ENCODE peak calls at places on chromosome 1, in ten cellular contexts. One of them, this sample, is unnamed.

GRCh38 chr1:15640667-15641066 is 23.4 kb downstream of the DDI2 start:
- DNase-seq in T-helper 2 cell: no peak
- DNase-seq in ureter: no peak
- DNase-seq in fibroblast of lung: no peak
- DNase-seq in skeletal muscle cell: no peak
- DNase-seq in right lobe of liver: no peak
- DNase-seq in GM04503: no peak
- DNase-seq in left ventricle myocardium inferior: no peak
- DNase-seq in spleen: no peak
- DNase-seq in left cardiac atrium: no peak
- DNase-seq in this sample: no peak

GRCh38 chr1:173475564-173476196 is 1.5 kb upstream of the PRDX6 start:
- DNase-seq in GM04503: no peak
- DNase-seq in T-helper 2 cell: no peak
- DNase-seq in skeletal muscle cell: peak; percentile 56
- DNase-seq in right lobe of liver: no peak
- DNase-seq in left ventricle myocardium inferior: no peak
- DNase-seq in left cardiac atrium: no peak
- DNase-seq in ureter: no peak
- DNase-seq in spleen: no peak
- DNase-seq in fibroblast of lung: peak; percentile 80
- DNase-seq in this sample: no peak

GRCh38 chr1:222654849-222655248 is 37.0 kb downstream of the MIA3 start:
- DNase-seq in GM04503: no peak
- DNase-seq in T-helper 2 cell: peak; percentile 52
- DNase-seq in fibroblast of lung: no peak
- DNase-seq in skeletal muscle cell: no peak
- DNase-seq in right lobe of liver: peak; percentile 55
- DNase-seq in left ventricle myocardium inferior: no peak
- DNase-seq in left cardiac atrium: peak; percentile 31
- DNase-seq in spleen: peak; percentile 80
- DNase-seq in ureter: no peak
- DNase-seq in this sample: no peak

GRCh38 chr1:239891621-239892358 is 199.9 kb upstream of the FMN2 start:
- DNase-seq in T-helper 2 cell: no peak
- DNase-seq in GM04503: no peak
- DNase-seq in left ventricle myocardium inferior: no peak
- DNase-seq in skeletal muscle cell: no peak
- DNase-seq in ureter: no peak
- DNase-seq in fibroblast of lung: no peak
- DNase-seq in left cardiac atrium: no peak
- DNase-seq in right lobe of liver: no peak
- DNase-seq in spleen: no peak
- DNase-seq in this sample: no peak

GRCh38 chr1:66282343-66282852 is 251.6 kb upstream of the SGIP1 start:
- DNase-seq in right lobe of liver: no peak
- DNase-seq in fibroblast of lung: peak; percentile 59
- DNase-seq in left cardiac atrium: peak; percentile 42
- DNase-seq in GM04503: no peak
- DNase-seq in skeletal muscle cell: peak; percentile 82
- DNase-seq in T-helper 2 cell: peak; percentile 49
- DNase-seq in spleen: no peak
- DNase-seq in left ventricle myocardium inferior: no peak
- DNase-seq in ureter: no peak
- DNase-seq in this sample: no peak

GRCh38 chr1:227357229-227358078 is 39.2 kb upstream of the CDC42BPA start:
- DNase-seq in spleen: peak; percentile 80
- DNase-seq in left cardiac atrium: peak; percentile 82
- DNase-seq in skeletal muscle cell: peak; percentile 70
- DNase-seq in GM04503: peak; percentile 50
- DNase-seq in right lobe of liver: peak; percentile 50
- DNase-seq in left ventricle myocardium inferior: peak; percentile 71
- DNase-seq in fibroblast of lung: peak; percentile 89
- DNase-seq in ureter: peak; percentile 64
- DNase-seq in T-helper 2 cell: no peak
- DNase-seq in this sample: peak; percentile 39

GRCh38 chr1:225848044-225848955 is 33.9 kb downstream of the TMEM63A start:
- DNase-seq in left cardiac atrium: no peak
- DNase-seq in fibroblast of lung: no peak
- DNase-seq in spleen: peak; percentile 84
- DNase-seq in T-helper 2 cell: no peak
- DNase-seq in right lobe of liver: peak; percentile 74
- DNase-seq in skeletal muscle cell: no peak
- DNase-seq in left ventricle myocardium inferior: no peak
- DNase-seq in ureter: no peak
- DNase-seq in GM04503: no peak
- DNase-seq in this sample: no peak

GRCh38 chr1:19206947-19207346 is 3.1 kb downstream of the UBR4 start:
- DNase-seq in fibroblast of lung: no peak
- DNase-seq in T-helper 2 cell: no peak
- DNase-seq in left cardiac atrium: no peak
- DNase-seq in skeletal muscle cell: no peak
- DNase-seq in right lobe of liver: no peak
- DNase-seq in spleen: no peak
- DNase-seq in ureter: no peak
- DNase-seq in GM04503: no peak
- DNase-seq in left ventricle myocardium inferior: no peak
- DNase-seq in this sample: no peak

GRCh38 chr1:3668585-3669300 is 16.4 kb downstream of the TP73 start:
- DNase-seq in skeletal muscle cell: no peak
- DNase-seq in spleen: peak; percentile 94
- DNase-seq in left ventricle myocardium inferior: peak; percentile 82
- DNase-seq in fibroblast of lung: peak; percentile 15
- DNase-seq in GM04503: no peak
- DNase-seq in left cardiac atrium: peak; percentile 79
- DNase-seq in T-helper 2 cell: no peak
- DNase-seq in ureter: peak; percentile 83
- DNase-seq in right lobe of liver: peak; percentile 94
- DNase-seq in this sample: no peak

GRCh38 chr1:155062702-155063411 is 683 bp upstream of the EFNA4 start:
- DNase-seq in right lobe of liver: no peak
- DNase-seq in skeletal muscle cell: no peak
- DNase-seq in T-helper 2 cell: peak; percentile 67
- DNase-seq in left cardiac atrium: no peak
- DNase-seq in fibroblast of lung: peak; percentile 44
- DNase-seq in ureter: no peak
- DNase-seq in left ventricle myocardium inferior: peak; percentile 55
- DNase-seq in GM04503: no peak
- DNase-seq in spleen: peak; percentile 89
- DNase-seq in this sample: no peak

GRCh38 chr1:225437710-225438437 is 10.0 kb upstream of the LBR start:
- DNase-seq in fibroblast of lung: peak; percentile 57
- DNase-seq in T-helper 2 cell: no peak
- DNase-seq in right lobe of liver: no peak
- DNase-seq in ureter: no peak
- DNase-seq in skeletal muscle cell: no peak
- DNase-seq in spleen: no peak
- DNase-seq in GM04503: no peak
- DNase-seq in left ventricle myocardium inferior: no peak
- DNase-seq in left cardiac atrium: no peak
- DNase-seq in this sample: no peak

GRCh38 chr1:91018006-91018405 is 3.8 kb downstream of the ZNF644 start:
- DNase-seq in ureter: no peak
- DNase-seq in left ventricle myocardium inferior: no peak
- DNase-seq in T-helper 2 cell: no peak
- DNase-seq in right lobe of liver: no peak
- DNase-seq in skeletal muscle cell: no peak
- DNase-seq in fibroblast of lung: peak; percentile 38
- DNase-seq in spleen: no peak
- DNase-seq in left cardiac atrium: no peak
- DNase-seq in GM04503: no peak
- DNase-seq in this sample: no peak

GRCh38 chr1:81414417-81415087 is 386.2 kb upstream of the ADGRL2 start:
- DNase-seq in left cardiac atrium: peak; percentile 71
- DNase-seq in left ventricle myocardium inferior: peak; percentile 77
- DNase-seq in right lobe of liver: peak; percentile 65
- DNase-seq in ureter: peak; percentile 73
- DNase-seq in T-helper 2 cell: no peak
- DNase-seq in spleen: no peak
- DNase-seq in skeletal muscle cell: no peak
- DNase-seq in GM04503: no peak
- DNase-seq in fibroblast of lung: peak; percentile 66
- DNase-seq in this sample: peak; percentile 24

GRCh38 chr1:6358757-6359567 is 34.6 kb downstream of the ACOT7 start:
- DNase-seq in skeletal muscle cell: no peak
- DNase-seq in ureter: peak; percentile 65
- DNase-seq in GM04503: peak; percentile 25
- DNase-seq in T-helper 2 cell: peak; percentile 10
- DNase-seq in left ventricle myocardium inferior: no peak
- DNase-seq in left cardiac atrium: peak; percentile 71
- DNase-seq in right lobe of liver: no peak
- DNase-seq in fibroblast of lung: peak; percentile 79
- DNase-seq in spleen: peak; percentile 77
- DNase-seq in this sample: no peak

GRCh38 chr1:71944006-71944405 is 338.3 kb downstream of the NEGR1 start:
- DNase-seq in skeletal muscle cell: no peak
- DNase-seq in fibroblast of lung: no peak
- DNase-seq in ureter: no peak
- DNase-seq in right lobe of liver: no peak
- DNase-seq in spleen: no peak
- DNase-seq in left cardiac atrium: no peak
- DNase-seq in GM04503: no peak
- DNase-seq in left ventricle myocardium inferior: no peak
- DNase-seq in T-helper 2 cell: no peak
- DNase-seq in this sample: no peak

GRCh38 chr1:39692152-39693064 is 1.2 kb upstream of the HPCAL4 start:
- DNase-seq in left ventricle myocardium inferior: no peak
- DNase-seq in fibroblast of lung: no peak
- DNase-seq in left cardiac atrium: no peak
- DNase-seq in GM04503: no peak
- DNase-seq in right lobe of liver: no peak
- DNase-seq in ureter: no peak
- DNase-seq in skeletal muscle cell: no peak
- DNase-seq in spleen: no peak
- DNase-seq in T-helper 2 cell: no peak
- DNase-seq in this sample: no peak

GRCh38 chr1:38640371-38640770 is 219.2 kb downstream of the RRAGC start:
- DNase-seq in T-helper 2 cell: no peak
- DNase-seq in GM04503: no peak
- DNase-seq in left cardiac atrium: no peak
- DNase-seq in fibroblast of lung: no peak
- DNase-seq in spleen: no peak
- DNase-seq in skeletal muscle cell: no peak
- DNase-seq in right lobe of liver: no peak
- DNase-seq in ureter: no peak
- DNase-seq in left ventricle myocardium inferior: no peak
- DNase-seq in this sample: no peak

GRCh38 chr1:212655668-212656440 is 43.8 kb downstream of the BATF3 start:
- DNase-seq in left ventricle myocardium inferior: no peak
- DNase-seq in GM04503: no peak
- DNase-seq in left cardiac atrium: no peak
- DNase-seq in fibroblast of lung: no peak
- DNase-seq in spleen: no peak
- DNase-seq in skeletal muscle cell: no peak
- DNase-seq in right lobe of liver: no peak
- DNase-seq in T-helper 2 cell: no peak
- DNase-seq in ureter: no peak
- DNase-seq in this sample: no peak

GRCh38 chr1:58439946-58440345 is 106.6 kb downstream of the OMA1 start:
- DNase-seq in skeletal muscle cell: no peak
- DNase-seq in fibroblast of lung: no peak
- DNase-seq in left ventricle myocardium inferior: no peak
- DNase-seq in left cardiac atrium: no peak
- DNase-seq in T-helper 2 cell: no peak
- DNase-seq in ureter: no peak
- DNase-seq in GM04503: no peak
- DNase-seq in spleen: no peak
- DNase-seq in right lobe of liver: no peak
- DNase-seq in this sample: no peak

GRCh38 chr1:109354940-109355339 is 42.8 kb downstream of the SORT1 start:
- DNase-seq in fibroblast of lung: no peak
- DNase-seq in left ventricle myocardium inferior: no peak
- DNase-seq in left cardiac atrium: no peak
- DNase-seq in ureter: no peak
- DNase-seq in GM04503: no peak
- DNase-seq in T-helper 2 cell: no peak
- DNase-seq in spleen: no peak
- DNase-seq in skeletal muscle cell: no peak
- DNase-seq in right lobe of liver: no peak
- DNase-seq in this sample: no peak

GRCh38 chr1:203166192-203166940 is 9.3 kb downstream of the MYBPH start:
- DNase-seq in right lobe of liver: no peak
- DNase-seq in skeletal muscle cell: no peak
- DNase-seq in T-helper 2 cell: no peak
- DNase-seq in spleen: peak; percentile 51
- DNase-seq in fibroblast of lung: no peak
- DNase-seq in ureter: peak; percentile 58
- DNase-seq in GM04503: no peak
- DNase-seq in left cardiac atrium: no peak
- DNase-seq in left ventricle myocardium inferior: no peak
- DNase-seq in this sample: no peak

GRCh38 chr1:213277036-213277435 is 226.0 kb downstream of the RPS6KC1 start:
- DNase-seq in GM04503: no peak
- DNase-seq in right lobe of liver: no peak
- DNase-seq in ureter: no peak
- DNase-seq in T-helper 2 cell: no peak
- DNase-seq in skeletal muscle cell: no peak
- DNase-seq in fibroblast of lung: no peak
- DNase-seq in left ventricle myocardium inferior: no peak
- DNase-seq in left cardiac atrium: no peak
- DNase-seq in spleen: no peak
- DNase-seq in this sample: no peak

GRCh38 chr1:117171900-117172501 is 38.7 kb downstream of the VTCN1 start:
- DNase-seq in left cardiac atrium: peak; percentile 78
- DNase-seq in ureter: peak; percentile 72
- DNase-seq in right lobe of liver: peak; percentile 73
- DNase-seq in GM04503: no peak
- DNase-seq in fibroblast of lung: peak; percentile 84
- DNase-seq in spleen: no peak
- DNase-seq in left ventricle myocardium inferior: peak; percentile 35
- DNase-seq in skeletal muscle cell: peak; percentile 73
- DNase-seq in T-helper 2 cell: no peak
- DNase-seq in this sample: no peak

GRCh38 chr1:162695687-162696086 is 63.4 kb downstream of the DDR2 start:
- DNase-seq in ureter: no peak
- DNase-seq in spleen: no peak
- DNase-seq in skeletal muscle cell: no peak
- DNase-seq in fibroblast of lung: no peak
- DNase-seq in right lobe of liver: no peak
- DNase-seq in left cardiac atrium: no peak
- DNase-seq in left ventricle myocardium inferior: no peak
- DNase-seq in T-helper 2 cell: no peak
- DNase-seq in GM04503: no peak
- DNase-seq in this sample: no peak

GRCh38 chr1:6519935-6520621 is 28.6 kb upstream of the PLEKHG5 start:
- DNase-seq in spleen: no peak
- DNase-seq in left cardiac atrium: no peak
- DNase-seq in GM04503: peak; percentile 51
- DNase-seq in skeletal muscle cell: no peak
- DNase-seq in left ventricle myocardium inferior: no peak
- DNase-seq in T-helper 2 cell: no peak
- DNase-seq in right lobe of liver: peak; percentile 64
- DNase-seq in fibroblast of lung: peak; percentile 75
- DNase-seq in ureter: no peak
- DNase-seq in this sample: no peak

This sample was measured in Panc1.